ENCODE peak calls at places on chromosomes 5 and 9, in nine cellular contexts. One of them, this sample, is unnamed.

GRCh38 chr5:161763571-161763970 is 78.0 kb downstream of the GABRA6 start:
- DNase-seq in KBM-7: no peak
- DNase-seq in WTC11: no peak
- DNase-seq in Kasumi-1: no peak
- DNase-seq in upper lobe of left lung: no peak
- DNase-seq in lung: no peak
- DNase-seq in HS-27A: no peak
- DNase-seq in NCI-H774: no peak
- DNase-seq in HuH-7.5: no peak
- DNase-seq in this sample: no peak

GRCh38 chr5:170700503-170700902 is 83.0 kb upstream of the GABRP start:
- DNase-seq in HS-27A: no peak
- DNase-seq in WTC11: no peak
- DNase-seq in KBM-7: no peak
- DNase-seq in Kasumi-1: no peak
- DNase-seq in NCI-H774: no peak
- DNase-seq in HuH-7.5: no peak
- DNase-seq in upper lobe of left lung: no peak
- DNase-seq in lung: no peak
- DNase-seq in this sample: no peak

GRCh38 chr5:154945695-154946301 is 4.9 kb downstream of the MRPL22 start:
- DNase-seq in NCI-H774: no peak
- DNase-seq in lung: no peak
- DNase-seq in WTC11: no peak
- DNase-seq in KBM-7: no peak
- DNase-seq in upper lobe of left lung: no peak
- DNase-seq in HuH-7.5: no peak
- DNase-seq in Kasumi-1: peak; percentile 36
- DNase-seq in HS-27A: no peak
- DNase-seq in this sample: peak; percentile 21

GRCh38 chr5:67315082-67315801 is 118.6 kb upstream of the CD180 start:
- DNase-seq in KBM-7: no peak
- DNase-seq in HS-27A: no peak
- DNase-seq in Kasumi-1: no peak
- DNase-seq in upper lobe of left lung: no peak
- DNase-seq in NCI-H774: no peak
- DNase-seq in WTC11: no peak
- DNase-seq in HuH-7.5: no peak
- DNase-seq in lung: no peak
- DNase-seq in this sample: no peak

GRCh38 chr9:70093944-70094343 is 50.3 kb downstream of the MAMDC2 start:
- DNase-seq in lung: no peak
- DNase-seq in HS-27A: no peak
- DNase-seq in KBM-7: no peak
- DNase-seq in Kasumi-1: no peak
- DNase-seq in NCI-H774: no peak
- DNase-seq in HuH-7.5: no peak
- DNase-seq in WTC11: no peak
- DNase-seq in upper lobe of left lung: no peak
- DNase-seq in this sample: no peak

GRCh38 chr9:78909566-78909965 is 612.6 kb downstream of the PSAT1 start:
- DNase-seq in lung: no peak
- DNase-seq in HS-27A: no peak
- DNase-seq in HuH-7.5: no peak
- DNase-seq in upper lobe of left lung: no peak
- DNase-seq in KBM-7: no peak
- DNase-seq in WTC11: no peak
- DNase-seq in Kasumi-1: no peak
- DNase-seq in NCI-H774: no peak
- DNase-seq in this sample: no peak

GRCh38 chr5:76274566-76274965 is 128.5 kb upstream of the IQGAP2 start:
- DNase-seq in NCI-H774: no peak
- DNase-seq in HS-27A: no peak
- DNase-seq in upper lobe of left lung: no peak
- DNase-seq in lung: no peak
- DNase-seq in KBM-7: no peak
- DNase-seq in Kasumi-1: no peak
- DNase-seq in WTC11: no peak
- DNase-seq in HuH-7.5: no peak
- DNase-seq in this sample: no peak

GRCh38 chr9:137317021-137317978 is 15.2 kb upstream of the NRARP start:
- DNase-seq in upper lobe of left lung: peak; percentile 64
- DNase-seq in Kasumi-1: no peak
- DNase-seq in NCI-H774: no peak
- DNase-seq in KBM-7: no peak
- DNase-seq in HS-27A: no peak
- DNase-seq in lung: no peak
- DNase-seq in HuH-7.5: peak; percentile 40
- DNase-seq in WTC11: no peak
- DNase-seq in this sample: peak; percentile 29

GRCh38 chr5:127011961-127012644 is 18.3 kb downstream of the MARCHF3 start:
- DNase-seq in HuH-7.5: no peak
- DNase-seq in NCI-H774: no peak
- DNase-seq in HS-27A: no peak
- DNase-seq in upper lobe of left lung: no peak
- DNase-seq in KBM-7: no peak
- DNase-seq in Kasumi-1: peak; percentile 6
- DNase-seq in lung: no peak
- DNase-seq in WTC11: no peak
- DNase-seq in this sample: peak; percentile 33

GRCh38 chr9:110626109-110626829 is 42.3 kb upstream of the MUSK start:
- DNase-seq in HuH-7.5: no peak
- DNase-seq in NCI-H774: no peak
- DNase-seq in lung: no peak
- DNase-seq in HS-27A: no peak
- DNase-seq in upper lobe of left lung: no peak
- DNase-seq in KBM-7: no peak
- DNase-seq in Kasumi-1: no peak
- DNase-seq in WTC11: no peak
- DNase-seq in this sample: no peak

GRCh38 chr5:75839547-75839946 is 122.3 kb upstream of the POC5 start:
- DNase-seq in HS-27A: no peak
- DNase-seq in NCI-H774: no peak
- DNase-seq in upper lobe of left lung: no peak
- DNase-seq in WTC11: no peak
- DNase-seq in Kasumi-1: no peak
- DNase-seq in KBM-7: no peak
- DNase-seq in HuH-7.5: no peak
- DNase-seq in lung: no peak
- DNase-seq in this sample: no peak

GRCh38 chr9:110266786-110267185 is 10.5 kb upstream of the TXN start:
- DNase-seq in lung: no peak
- DNase-seq in HS-27A: no peak
- DNase-seq in Kasumi-1: no peak
- DNase-seq in WTC11: no peak
- DNase-seq in KBM-7: no peak
- DNase-seq in NCI-H774: no peak
- DNase-seq in upper lobe of left lung: no peak
- DNase-seq in HuH-7.5: no peak
- DNase-seq in this sample: no peak

GRCh38 chr5:68428232-68428811 is 212.8 kb downstream of the PIK3R1 start:
- DNase-seq in HuH-7.5: no peak
- DNase-seq in upper lobe of left lung: no peak
- DNase-seq in NCI-H774: no peak
- DNase-seq in KBM-7: no peak
- DNase-seq in Kasumi-1: no peak
- DNase-seq in WTC11: no peak
- DNase-seq in lung: no peak
- DNase-seq in HS-27A: no peak
- DNase-seq in this sample: no peak

GRCh38 chr9:134059188-134059641 is 8.6 kb downstream of the BRD3 start:
- DNase-seq in HuH-7.5: no peak
- DNase-seq in lung: no peak
- DNase-seq in NCI-H774: no peak
- DNase-seq in upper lobe of left lung: peak; percentile 46
- DNase-seq in HS-27A: no peak
- DNase-seq in Kasumi-1: no peak
- DNase-seq in WTC11: no peak
- DNase-seq in KBM-7: no peak
- DNase-seq in this sample: no peak

GRCh38 chr5:123207321-123207645 is 118.2 kb downstream of the PRDM6 start:
- DNase-seq in KBM-7: no peak
- DNase-seq in lung: no peak
- DNase-seq in HuH-7.5: no peak
- DNase-seq in WTC11: no peak
- DNase-seq in HS-27A: no peak
- DNase-seq in NCI-H774: no peak
- DNase-seq in upper lobe of left lung: no peak
- DNase-seq in Kasumi-1: no peak
- DNase-seq in this sample: no peak

GRCh38 chr9:82421498-82421897 is 432.9 kb downstream of the SPATA31D1 start:
- DNase-seq in Kasumi-1: no peak
- DNase-seq in NCI-H774: no peak
- DNase-seq in HS-27A: no peak
- DNase-seq in upper lobe of left lung: no peak
- DNase-seq in KBM-7: no peak
- DNase-seq in WTC11: no peak
- DNase-seq in lung: no peak
- DNase-seq in HuH-7.5: no peak
- DNase-seq in this sample: no peak

GRCh38 chr5:40436535-40437237 is 243.0 kb upstream of the PTGER4 start:
- DNase-seq in HuH-7.5: no peak
- DNase-seq in lung: no peak
- DNase-seq in KBM-7: peak; percentile 27
- DNase-seq in HS-27A: no peak
- DNase-seq in NCI-H774: no peak
- DNase-seq in upper lobe of left lung: no peak
- DNase-seq in WTC11: no peak
- DNase-seq in Kasumi-1: peak; percentile 57
- DNase-seq in this sample: no peak

GRCh38 chr5:141822134-141822533 is 56.1 kb downstream of the PCDH1 start:
- DNase-seq in KBM-7: no peak
- DNase-seq in lung: no peak
- DNase-seq in WTC11: no peak
- DNase-seq in NCI-H774: no peak
- DNase-seq in upper lobe of left lung: no peak
- DNase-seq in HS-27A: no peak
- DNase-seq in Kasumi-1: no peak
- DNase-seq in HuH-7.5: no peak
- DNase-seq in this sample: no peak

GRCh38 chr5:140346348-140347221 is at the start of gene HBEGF:
- DNase-seq in WTC11: peak; percentile 93
- DNase-seq in Kasumi-1: peak; percentile 54
- DNase-seq in HuH-7.5: peak; percentile 75
- DNase-seq in HS-27A: no peak
- DNase-seq in KBM-7: peak; percentile 86
- DNase-seq in lung: peak; percentile 85
- DNase-seq in NCI-H774: peak; percentile 66
- DNase-seq in upper lobe of left lung: peak; percentile 98
- DNase-seq in this sample: no peak

GRCh38 chr9:111896942-111897830 is 572 bp downstream of the UGCG start:
- DNase-seq in HS-27A: no peak
- DNase-seq in WTC11: peak; percentile 40
- DNase-seq in Kasumi-1: no peak
- DNase-seq in NCI-H774: no peak
- DNase-seq in KBM-7: peak; percentile 56
- DNase-seq in HuH-7.5: peak; percentile 65
- DNase-seq in upper lobe of left lung: peak; percentile 93
- DNase-seq in lung: peak; percentile 62
- DNase-seq in this sample: peak; percentile 89

GRCh38 chr5:61624966-61625681 is 293.1 kb downstream of the ZSWIM6 start:
- DNase-seq in NCI-H774: no peak
- DNase-seq in HuH-7.5: no peak
- DNase-seq in Kasumi-1: no peak
- DNase-seq in WTC11: no peak
- DNase-seq in HS-27A: no peak
- DNase-seq in KBM-7: no peak
- DNase-seq in lung: no peak
- DNase-seq in upper lobe of left lung: no peak
- DNase-seq in this sample: peak; percentile 44

GRCh38 chr5:142015781-142016533 is 3.1 kb upstream of the GNPDA1 start:
- DNase-seq in WTC11: no peak
- DNase-seq in HuH-7.5: no peak
- DNase-seq in NCI-H774: no peak
- DNase-seq in upper lobe of left lung: no peak
- DNase-seq in KBM-7: peak; percentile 80
- DNase-seq in HS-27A: no peak
- DNase-seq in Kasumi-1: peak; percentile 97
- DNase-seq in lung: no peak
- DNase-seq in this sample: no peak

GRCh38 chr9:108551030-108551964 is 304.5 kb downstream of the ACTL7B start:
- DNase-seq in HS-27A: peak; percentile 77
- DNase-seq in lung: no peak
- DNase-seq in WTC11: no peak
- DNase-seq in KBM-7: no peak
- DNase-seq in Kasumi-1: no peak
- DNase-seq in upper lobe of left lung: peak; percentile 27
- DNase-seq in HuH-7.5: no peak
- DNase-seq in NCI-H774: no peak
- DNase-seq in this sample: peak; percentile 54

GRCh38 chr5:94901071-94901979 is 282.9 kb downstream of the SLF1 start:
- DNase-seq in HuH-7.5: no peak
- DNase-seq in HS-27A: peak; percentile 35
- DNase-seq in NCI-H774: no peak
- DNase-seq in upper lobe of left lung: no peak
- DNase-seq in lung: no peak
- DNase-seq in Kasumi-1: no peak
- DNase-seq in WTC11: no peak
- DNase-seq in KBM-7: no peak
- DNase-seq in this sample: no peak

GRCh38 chr9:136159851-136160250 is 41.2 kb upstream of the TMEM250 start:
- DNase-seq in Kasumi-1: no peak
- DNase-seq in NCI-H774: no peak
- DNase-seq in KBM-7: no peak
- DNase-seq in WTC11: peak; percentile 9
- DNase-seq in HS-27A: no peak
- DNase-seq in lung: no peak
- DNase-seq in HuH-7.5: no peak
- DNase-seq in upper lobe of left lung: peak; percentile 54
- DNase-seq in this sample: no peak

GRCh38 chr9:125415583-125416443 is 154.2 kb downstream of the GAPVD1 start:
- DNase-seq in HuH-7.5: no peak
- DNase-seq in NCI-H774: no peak
- DNase-seq in Kasumi-1: no peak
- DNase-seq in WTC11: no peak
- DNase-seq in lung: no peak
- DNase-seq in HS-27A: no peak
- DNase-seq in KBM-7: no peak
- DNase-seq in upper lobe of left lung: no peak
- DNase-seq in this sample: no peak

GRCh38 chr5:159059722-159060121 is 40.0 kb downstream of the EBF1 start:
- DNase-seq in lung: no peak
- DNase-seq in upper lobe of left lung: no peak
- DNase-seq in HS-27A: no peak
- DNase-seq in WTC11: no peak
- DNase-seq in Kasumi-1: no peak
- DNase-seq in KBM-7: no peak
- DNase-seq in NCI-H774: no peak
- DNase-seq in HuH-7.5: no peak
- DNase-seq in this sample: no peak

GRCh38 chr9:38375572-38375963 is 16.9 kb upstream of the ALDH1B1 start:
- DNase-seq in HS-27A: no peak
- DNase-seq in HuH-7.5: no peak
- DNase-seq in Kasumi-1: no peak
- DNase-seq in WTC11: no peak
- DNase-seq in upper lobe of left lung: peak; percentile 23
- DNase-seq in KBM-7: no peak
- DNase-seq in NCI-H774: no peak
- DNase-seq in lung: no peak
- DNase-seq in this sample: no peak

GRCh38 chr5:134092875-134093274 is 21.6 kb upstream of the TCF7 start:
- DNase-seq in WTC11: no peak
- DNase-seq in KBM-7: no peak
- DNase-seq in Kasumi-1: no peak
- DNase-seq in upper lobe of left lung: no peak
- DNase-seq in lung: no peak
- DNase-seq in NCI-H774: no peak
- DNase-seq in HS-27A: no peak
- DNase-seq in HuH-7.5: no peak
- DNase-seq in this sample: no peak

GRCh38 chr5:11385251-11385900 is 518.9 kb downstream of the CTNND2 start:
- DNase-seq in HuH-7.5: no peak
- DNase-seq in HS-27A: no peak
- DNase-seq in KBM-7: no peak
- DNase-seq in NCI-H774: no peak
- DNase-seq in Kasumi-1: no peak
- DNase-seq in WTC11: peak; percentile 20
- DNase-seq in lung: no peak
- DNase-seq in upper lobe of left lung: no peak
- DNase-seq in this sample: peak; percentile 58

GRCh38 chr5:116685931-116686330 is 111.3 kb upstream of the SEMA6A start:
- DNase-seq in NCI-H774: no peak
- DNase-seq in HuH-7.5: no peak
- DNase-seq in Kasumi-1: no peak
- DNase-seq in lung: no peak
- DNase-seq in KBM-7: no peak
- DNase-seq in upper lobe of left lung: no peak
- DNase-seq in WTC11: no peak
- DNase-seq in HS-27A: no peak
- DNase-seq in this sample: no peak

This sample was measured in retina.